ENCODE peak calls at places on chromosomes 6 and 20, in four cellular contexts. A is fibroblast of lung, N is left lung, Q is body of pancreas. O is an unnamed sample.

GRCh38 chr6:167079853-167080297 is 43.0 kb upstream of the CCR6 start:
- DNase-seq in A (no peak), N (no peak), Q (no peak), O (no peak)

GRCh38 chr20:32497589-32498224 is 87.4 kb downstream of the NOL4L start:
- DNase-seq in A (peak; percentile 36), N (peak; percentile 54), Q (no peak), O (no peak)

GRCh38 chr6:26520088-26520839 is 17.9 kb upstream of the HMGN4 start:
- DNase-seq in A (no peak), N (no peak), Q (no peak), O (peak; percentile 56)

GRCh38 chr6:97440590-97441176 is 157.7 kb upstream of the MMS22L start:
- DNase-seq in A (peak; percentile 38), N (no peak), Q (no peak), O (peak; percentile 54)

GRCh38 chr6:28357036-28357435 is 7.3 kb downstream of the ZKSCAN3 start:
- DNase-seq in A (peak; percentile 46), N (no peak), Q (no peak), O (no peak)

GRCh38 chr6:126337323-126337722 is 2.6 kb upstream of the CENPW start:
- DNase-seq in A (peak; percentile 13), N (no peak), Q (no peak), O (no peak)

GRCh38 chr6:126182650-126183311 is 157.1 kb upstream of the CENPW start:
- DNase-seq in A (peak; percentile 84), N (no peak), Q (no peak), O (peak; percentile 83)

GRCh38 chr20:36754656-36755222 is 8.8 kb upstream of the NDRG3 start:
- DNase-seq in A (peak; percentile 53), N (no peak), Q (peak; percentile 38), O (peak; percentile 84)

GRCh38 chr6:36945301-36945700 is 9.2 kb upstream of the PI16 start:
- DNase-seq in A (no peak), N (no peak), Q (no peak), O (no peak)

GRCh38 chr20:50484271-50484976 is 25.8 kb upstream of the PTPN1 start:
- DNase-seq in A (no peak), N (no peak), Q (no peak), O (no peak)

GRCh38 chr6:17986656-17987575 is 519 bp downstream of the KIF13A start:
- DNase-seq in A (peak; percentile 61), N (peak; percentile 92), Q (peak; percentile 54), O (peak; percentile 81)

GRCh38 chr20:40749985-40750506 is 61.0 kb upstream of the MAFB start:
- DNase-seq in A (peak; percentile 2), N (no peak), Q (no peak), O (no peak)

GRCh38 chr6:162239330-162239729 is 488.2 kb downstream of the PRKN start:
- DNase-seq in A (no peak), N (no peak), Q (no peak), O (no peak)

GRCh38 chr6:30895343-30895742 is 11.0 kb downstream of the DDR1 start:
- DNase-seq in A (no peak), N (no peak), Q (no peak), O (no peak)

GRCh38 chr6:110542311-110543024 is 66.1 kb upstream of the SLC22A16 start:
- DNase-seq in A (no peak), N (no peak), Q (no peak), O (no peak)

GRCh38 chr6:3499603-3500002 is 42.8 kb upstream of the SLC22A23 start:
- DNase-seq in A (no peak), N (no peak), Q (no peak), O (no peak)

GRCh38 chr6:35046098-35046497 is 95.0 kb downstream of the TCP11 start:
- DNase-seq in A (no peak), N (no peak), Q (no peak), O (no peak)

GRCh38 chr20:57524511-57525176 is at the start of gene CTCFL:
- DNase-seq in A (no peak), N (no peak), Q (no peak), O (no peak)

GRCh38 chr6:89928604-89929003 is 34.3 kb downstream of the GJA10 start:
- DNase-seq in A (peak; percentile 85), N (no peak), Q (no peak), O (no peak)

GRCh38 chr6:134708079-134708478 is 241.8 kb downstream of the ALDH8A1 start:
- DNase-seq in A (no peak), N (no peak), Q (no peak), O (no peak)

GRCh38 chr20:32206383-32207210 is 946 bp downstream of the PLAGL2 start:
- DNase-seq in A (no peak), N (no peak), Q (no peak), O (no peak)

GRCh38 chr6:48144024-48144423 is 33.0 kb upstream of the PTCHD4 start:
- DNase-seq in A (peak; percentile 64), N (no peak), Q (no peak), O (no peak)

GRCh38 chr6:156560476-156560875 is 216.7 kb upstream of the ARID1B start:
- DNase-seq in A (no peak), N (no peak), Q (no peak), O (no peak)

GRCh38 chr6:10951675-10952282 is 64.9 kb downstream of the SYCP2L start:
- DNase-seq in A (peak; percentile 74), N (no peak), Q (no peak), O (peak; percentile 70)

GRCh38 chr20:56625837-56626236 is 3.3 kb upstream of the TFAP2C start:
- DNase-seq in A (no peak), N (no peak), Q (no peak), O (no peak)

GRCh38 chr20:9903048-9903651 is 64.3 kb upstream of the PAK5 start:
- DNase-seq in A (no peak), N (no peak), Q (no peak), O (peak; percentile 40)

GRCh38 chr20:32565735-32566032 is 19.4 kb downstream of the NOL4L start:
- DNase-seq in A (no peak), N (no peak), Q (no peak), O (no peak)

GRCh38 chr6:164296411-164296810 is 881.9 kb downstream of the QKI start:
- DNase-seq in A (peak; percentile 38), N (no peak), Q (no peak), O (no peak)

GRCh38 chr6:107272246-107272645 is 156.9 kb upstream of the BEND3 start:
- DNase-seq in A (no peak), N (no peak), Q (no peak), O (no peak)

GRCh38 chr6:43951063-43951755 is 176.0 kb downstream of the MRPL14 start:
- DNase-seq in A (no peak), N (peak; percentile 87), Q (peak; percentile 78), O (peak; percentile 73)

DNA sequence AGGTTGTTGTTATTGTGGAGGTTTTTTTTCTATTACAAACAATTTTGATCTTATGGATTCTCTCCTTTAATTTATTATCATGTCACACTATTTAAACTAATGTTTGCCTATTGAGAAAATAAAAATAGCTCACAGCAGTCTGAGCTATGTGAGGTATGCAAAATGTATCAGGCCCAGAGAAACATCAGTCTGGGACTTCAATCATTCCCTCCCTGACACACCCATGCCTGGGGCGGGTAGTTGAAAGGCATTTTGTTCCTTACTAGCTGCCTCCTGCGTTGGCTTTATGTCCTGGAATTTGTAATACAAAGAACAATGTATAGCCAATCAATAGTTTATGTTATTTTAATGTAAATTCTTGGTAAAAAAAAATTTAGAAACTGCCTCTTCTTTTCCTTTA is 403.3 kb downstream of the EPM2A start:
- DNase-seq in A (no peak), N (no peak), Q (no peak), O (peak; percentile 16)
- H3K4me1 ChIP-seq in A (no peaks in the 10 kb centered on the region), N (no peaks in the 10 kb centered on the region), Q (no peaks in the 10 kb centered on the region), O (no peaks in the 10 kb centered on the region)

GRCh38 chr6:142913511-142914047 is 31.4 kb downstream of the HIVEP2 start:
- DNase-seq in A (no peak), N (no peak), Q (no peak), O (no peak)

GRCh38 chr6:142913036-142913510 is 31.9 kb downstream of the HIVEP2 start:
- DNase-seq in A (no peak), N (no peak), Q (no peak), O (no peak)

GRCh38 chr6:142911395-142911794 is 33.6 kb downstream of the HIVEP2 start:
- DNase-seq in A (no peak), N (no peak), Q (no peak), O (no peak)

GRCh38 chr6:142914371-142914770 is 30.6 kb downstream of the HIVEP2 start:
- DNase-seq in A (no peak), N (no peak), Q (no peak), O (no peak)

GRCh38 chr6:142912125-142912524 is 32.9 kb downstream of the HIVEP2 start:
- DNase-seq in A (no peak), N (no peak), Q (no peak), O (no peak)
- H3K4me1 ChIP-seq in A (no peaks in the 10 kb centered on the region), N (no peaks in the 10 kb centered on the region), Q (no peaks in the 10 kb centered on the region), O (no peaks in the 10 kb centered on the region)

GRCh38 chr20:38125157-38126056 is 39.7 kb downstream of the TGM2 start:
- DNase-seq in A (peak; percentile 73), N (no peak), Q (peak; percentile 70), O (peak; percentile 90)

GRCh38 chr20:38127011-38127621 is 38.0 kb downstream of the TGM2 start:
- DNase-seq in A (peak; percentile 92), N (peak; percentile 47), Q (no peak), O (no peak)

GRCh38 chr20:38127920-38128528 is 37.0 kb downstream of the TGM2 start:
- DNase-seq in A (no peak), N (no peak), Q (no peak), O (no peak)

GRCh38 chr20:38128691-38129090 is 36.4 kb downstream of the TGM2 start:
- DNase-seq in A (no peak), N (peak; percentile 31), Q (no peak), O (no peak)

GRCh38 chr20:38126146-38126912 is 38.7 kb downstream of the TGM2 start:
- DNase-seq in A (no peak), N (peak; percentile 51), Q (no peak), O (no peak)
- H3K4me1 ChIP-seq in A (peaks cover 27% of the 10 kb centered on the region), N (peaks cover 8% of the 10 kb centered on the region), Q (peaks cover 35% of the 10 kb centered on the region), O (peaks cover 66% of the 10 kb centered on the region)

GRCh38 chr20:44098657-44099056 is 88.3 kb downstream of the JPH2 start:
- DNase-seq in A (no peak), N (no peak), Q (no peak), O (no peak)

GRCh38 chr20:44095831-44096230 is 91.2 kb downstream of the JPH2 start:
- DNase-seq in A (no peak), N (no peak), Q (no peak), O (no peak)

GRCh38 chr20:44098256-44098630 is 88.7 kb downstream of the JPH2 start:
- DNase-seq in A (no peak), N (no peak), Q (no peak), O (no peak)

GRCh38 chr20:44093249-44093582 is 93.8 kb downstream of the JPH2 start:
- DNase-seq in A (no peak), N (no peak), Q (no peak), O (no peak)

DNA sequence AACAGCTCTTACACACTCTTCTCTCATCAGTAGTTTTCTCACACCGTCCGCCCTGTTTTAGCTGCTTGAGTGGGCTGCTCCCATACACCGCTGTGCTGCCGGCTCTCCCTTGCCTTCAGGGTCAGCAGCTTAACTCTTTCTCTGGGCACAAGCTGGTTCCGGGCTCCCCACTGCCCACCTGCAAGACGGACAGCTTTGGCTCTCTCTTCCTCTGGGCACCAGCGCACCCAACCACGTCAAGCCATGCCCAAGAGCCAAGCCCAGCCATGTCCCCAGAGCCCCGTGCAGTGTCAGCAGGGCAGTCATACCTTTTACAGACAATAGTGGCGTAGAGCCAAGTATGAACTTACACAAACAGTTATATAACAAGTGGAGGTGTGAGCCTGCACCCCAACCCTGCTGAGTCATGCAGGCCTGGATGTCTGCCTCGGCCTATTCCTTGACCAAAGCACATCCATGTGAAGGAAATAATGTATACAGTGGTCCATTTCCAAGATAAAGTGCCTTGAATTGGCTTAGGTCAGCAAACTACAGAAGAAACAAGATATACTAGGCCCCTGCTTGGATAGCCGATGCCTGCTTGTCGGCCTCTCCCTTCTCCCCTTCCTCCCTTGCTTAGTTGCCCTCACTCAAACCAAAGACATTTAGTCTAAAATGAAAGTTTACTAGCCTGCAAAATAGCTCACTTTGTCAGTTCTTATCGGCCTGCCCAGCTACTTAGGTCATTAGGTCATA is 89.3 kb downstream of the JPH2 start:
- DNase-seq in A (peak; percentile 48), N (peak; percentile 55), Q (no peak), O (peak; percentile 31)
- H3K4me1 ChIP-seq in A (no peaks in the 10 kb centered on the region), N (no peaks in the 10 kb centered on the region), Q (no peaks in the 10 kb centered on the region), O (no peaks in the 10 kb centered on the region)

O was measured in HepG2.